ENCODE peak calls at places on chromosomes 3 and 15, in four cellular contexts. F is Panc1, X is HepG2, H is K562. E is an unnamed sample.

GRCh38 chr15:34841220-34841841 is 46.0 kb upstream of the ACTC1 start:
- ATAC-seq in X (no peak), F (no peak), H (no peak), E (no peak)

GRCh38 chr3:170117134-170117533 is 64.4 kb downstream of the PHC3 start:
- ATAC-seq in X (peak; percentile 84), F (peak; percentile 83), H (peak; percentile 79), E (no peak)

GRCh38 chr3:9415485-9416138 is 18.2 kb downstream of the SETD5 start:
- ATAC-seq in X (no peak), F (peak; percentile 56), H (peak; percentile 14), E (no peak)

GRCh38 chr15:65385868-65386253 is 8.1 kb upstream of the IGDCC3 start:
- ATAC-seq in X (peak; percentile 16), H (no peak), F (no peak), E (peak; percentile 72)

GRCh38 chr15:43508421-43508820 is 9.0 kb upstream of the MAP1A start:
- ATAC-seq in H (no peak), F (no peak), X (no peak), E (no peak)

GRCh38 chr3:120608506-120608905 is 12.4 kb downstream of the NDUFB4 start:
- ATAC-seq in F (no peak), H (no peak), X (no peak), E (no peak)

GRCh38 chr15:52780172-52780980 is 9.8 kb downstream of the ONECUT1 start:
- ATAC-seq in F (no peak), X (peak; percentile 49), H (peak; percentile 71), E (peak; percentile 40)

GRCh38 chr3:62143843-62144450 is 229.4 kb downstream of the FEZF2 start:
- ATAC-seq in H (no peak), F (no peak), X (peak; percentile 38), E (no peak)

GRCh38 chr15:88651971-88652370 is 13.2 kb downstream of the ISG20 start:
- ATAC-seq in H (no peak), F (no peak), X (no peak), E (no peak)

GRCh38 chr3:136236109-136236508 is 14.0 kb upstream of the PCCB start:
- ATAC-seq in X (no peak), H (no peak), F (no peak), E (no peak)

GRCh38 chr3:185292238-185292637 is 38.4 kb upstream of the EHHADH start:
- ATAC-seq in H (no peak), F (no peak), X (no peak), E (no peak)

GRCh38 chr3:17557749-17558463 is 184.5 kb downstream of the TBC1D5 start:
- ATAC-seq in H (no peak), F (no peak), X (no peak), E (no peak)

GRCh38 chr3:107928084-107928445 is 162.8 kb downstream of the CD47 start:
- ATAC-seq in X (peak; percentile 39), H (no peak), F (peak; percentile 48), E (no peak)

GRCh38 chr3:9088431-9089353 is 125.4 kb upstream of the RAD18 start:
- ATAC-seq in X (no peak), H (peak; percentile 54), F (no peak), E (no peak)

GRCh38 chr3:77026904-77027634 is 12.8 kb upstream of the ROBO2 start:
- ATAC-seq in F (no peak), H (no peak), X (peak; percentile 99), E (no peak)

GRCh38 chr3:128734523-128735189 is 8.7 kb downstream of the RAB7A start:
- ATAC-seq in F (no peak), X (no peak), H (no peak), E (no peak)

GRCh38 chr3:99854899-99855298 is 37.2 kb downstream of the CMSS1 start:
- ATAC-seq in F (no peak), H (no peak), X (no peak), E (no peak)

GRCh38 chr3:150225986-150226385 is 182.1 kb upstream of the TSC22D2 start:
- ATAC-seq in H (no peak), X (no peak), F (no peak), E (peak; percentile 12)

GRCh38 chr15:71336671-71337070 is 221.4 kb downstream of the THSD4 start:
- ATAC-seq in H (no peak), F (no peak), X (no peak), E (no peak)

GRCh38 chr3:172246107-172246870 is 202.0 kb downstream of the GHSR start:
- ATAC-seq in H (no peak), F (peak; percentile 20), X (peak; percentile 21), E (no peak)

GRCh38 chr15:69794643-69795461 is 302.9 kb downstream of the TLE3 start:
- ATAC-seq in X (no peak), F (peak; percentile 54), H (no peak), E (peak; percentile 84)

GRCh38 chr3:87313641-87314040 is 37.3 kb upstream of the POU1F1 start:
- ATAC-seq in F (no peak), H (no peak), X (no peak), E (no peak)

GRCh38 chr3:81689617-81690016 is 71.8 kb downstream of the GBE1 start:
- ATAC-seq in H (no peak), F (no peak), X (no peak), E (no peak)

GRCh38 chr3:15220661-15221060 is 14.6 kb downstream of the CAPN7 start:
- ATAC-seq in H (no peak), F (no peak), X (no peak), E (no peak)

DNA sequence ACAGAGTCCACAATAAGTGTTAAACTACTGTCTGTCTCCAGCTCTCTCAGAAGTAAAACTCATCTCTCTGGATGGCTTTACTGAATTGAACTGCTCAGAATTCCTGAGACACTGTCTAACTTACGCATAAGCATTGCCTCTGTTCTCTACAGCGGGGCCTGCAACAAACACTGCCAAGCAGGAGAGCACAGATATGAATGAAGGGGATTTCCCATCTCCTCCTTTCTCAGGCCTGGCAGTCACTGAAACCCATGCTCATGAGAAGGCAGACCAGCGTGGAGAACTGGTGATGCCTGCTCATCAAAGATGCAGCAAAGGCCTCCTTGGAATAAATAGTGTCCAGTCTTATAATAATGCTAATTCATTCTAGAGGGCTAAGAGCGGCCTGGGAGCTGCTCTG is 10.3 kb downstream of the RASGRP1 start:
- ATAC-seq in F (no peak), X (no peak), H (no peak), E (no peak)
- H3K4me1 ChIP-seq in F (no peaks in the 10 kb centered on the region), X (no peaks in the 10 kb centered on the region), H (no peaks in the 10 kb centered on the region), E (no peaks in the 10 kb centered on the region)

GRCh38 chr3:41690766-41691563 is 270.9 kb downstream of the ULK4 start:
- ATAC-seq in F (no peak), H (no peak), X (no peak), E (no peak)

GRCh38 chr3:41688595-41689380 is 273.1 kb downstream of the ULK4 start:
- ATAC-seq in F (no peak), H (no peak), X (no peak), E (peak; percentile 78)

GRCh38 chr3:41698931-41699330 is 263.0 kb downstream of the ULK4 start:
- ATAC-seq in F (no peak), X (no peak), H (peak; percentile 34), E (no peak)

GRCh38 chr3:41697702-41698101 is 264.2 kb downstream of the ULK4 start:
- ATAC-seq in X (no peak), H (no peak), F (no peak), E (no peak)

DNA sequence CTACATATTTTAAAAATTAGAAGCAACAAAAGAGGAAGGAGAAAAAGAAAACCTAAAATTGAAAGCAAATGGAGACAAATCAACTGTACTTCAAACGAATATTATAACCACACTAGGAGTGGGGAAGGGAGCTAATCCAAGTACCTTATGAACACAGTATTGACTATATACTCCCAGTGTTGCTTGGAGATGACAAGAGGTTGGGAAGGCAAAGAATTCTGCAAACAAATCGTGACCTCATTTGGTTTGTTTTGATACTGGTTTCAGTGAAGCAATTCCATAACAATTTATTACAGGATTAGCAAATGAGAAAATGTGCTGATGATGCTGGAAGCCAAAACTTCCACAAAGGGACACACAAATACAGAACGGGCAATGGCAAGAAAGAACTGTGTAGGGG is 268.1 kb downstream of the ULK4 start:
- ATAC-seq in F (no peak), X (no peak), H (no peak), E (peak; percentile 67)
- H3K4me3 ChIP-seq in F (no peak overlapping the region), X (no peak overlapping the region), H (no peak overlapping the region), E (no peak overlapping the region)

GRCh38 chr3:4865714-4866113 is 113.5 kb upstream of the BHLHE40 start:
- ATAC-seq in H (no peak), F (no peak), X (no peak), E (no peak)

GRCh38 chr3:4864503-4864902 is 114.7 kb upstream of the BHLHE40 start:
- ATAC-seq in X (no peak), F (no peak), H (no peak), E (no peak)

GRCh38 chr3:4862973-4863372 is 116.3 kb upstream of the BHLHE40 start:
- ATAC-seq in H (no peak), F (no peak), X (no peak), E (no peak)

GRCh38 chr3:4866841-4867240 is 112.4 kb upstream of the BHLHE40 start:
- ATAC-seq in X (no peak), F (peak; percentile 8), H (no peak), E (no peak)
- TF ChIP-seq POLR2AphosphoS5 in X (no peak), F (no peak), H (no peak), E (peak; percentile 65)

GRCh38 chr15:66745530-66746230 is 43.6 kb downstream of the SMAD6 start:
- ATAC-seq in X (no peak), F (no peak), H (no peak), E (no peak)
- H3K4me1 ChIP-seq in X (peaks cover 69% of the 10 kb centered on the region), F (peaks cover 96% of the 10 kb centered on the region), H (peaks cover 8% of the 10 kb centered on the region), E (peaks cover 58% of the 10 kb centered on the region)

GRCh38 chr3:192514754-192515660 is 212.3 kb downstream of the FGF12 start:
- ATAC-seq in X (no peak), F (peak; percentile 42), H (no peak), E (peak; percentile 19)
- H3K4me3 ChIP-seq in X (no peak overlapping the region), F (peak overlapping the region; percentile 6), H (no peak overlapping the region), E (peak overlapping the region; percentile 11)

GRCh38 chr15:83653639-83654378 is at the start of gene ADAMTSL3:
- ATAC-seq in H (no peak), F (no peak), X (peak; percentile 55), E (peak; percentile 86)
- TF ChIP-seq POLR2AphosphoS5 in H (no peak), F (no peak), X (no peak), E (peak; percentile 71)

GRCh38 chr15:75696303-75696657 is 16.4 kb downstream of the CSPG4 start:
- ATAC-seq in F (no peak), H (no peak), X (no peak), E (peak; percentile 20)
- H3K4me1 ChIP-seq in F (peaks cover 33% of the 10 kb centered on the region), H (peaks cover 45% of the 10 kb centered on the region), X (peaks cover 34% of the 10 kb centered on the region), E (peaks cover 12% of the 10 kb centered on the region)